ENCODE peak calls at places on chromosomes 5 and 9, in eight cellular contexts. W is fibroblast of lung, Q is H9, J is neural progenitor cell, L is body of pancreas, U is cardiac muscle cell, D is omental fat pad, V is astrocyte of the spinal cord. A is an unnamed sample.
A peak's percentile ranks its signal among the peaks of the same experiment; 100 is the strongest.

GRCh38 chr5:36060516-36060885 is 6.2 kb downstream of the UGT3A2 start:
- DNase-seq in D (no peak), J (no peak), W (no peak), V (no peak), Q (no peak), L (no peak), U (no peak), A (no peak)

GRCh38 chr9:8869812-8870211 is 1070.2 kb upstream of the DMAC1 start:
- DNase-seq in V (no peak), L (no peak), W (no peak), U (no peak), D (no peak), Q (no peak), J (no peak), A (no peak)

GRCh38 chr5:28810751-28811136 is 1772.4 kb upstream of the CDH9 start:
- DNase-seq in L (no peak), Q (no peak), U (no peak), D (no peak), V (no peak), W (no peak), J (no peak), A (no peak)

GRCh38 chr9:132531187-132531586 is 51.2 kb upstream of the BARHL1 start:
- DNase-seq in D (no peak), U (no peak), V (no peak), J (peak; percentile 44), Q (peak; percentile 54), W (no peak), L (no peak), A (no peak)

GRCh38 chr9:137070201-137070905 is at the start of gene SAPCD2:
- DNase-seq in V (peak; percentile 80), D (peak; percentile 45), Q (peak; percentile 94), J (peak; percentile 96), W (peak; percentile 80), U (peak; percentile 95), L (peak; percentile 92), A (peak; percentile 94)

GRCh38 chr9:278651-279050 is 64.0 kb downstream of the DOCK8 start:
- DNase-seq in V (no peak), J (no peak), L (peak; percentile 29), W (no peak), U (no peak), Q (no peak), D (no peak), A (peak; percentile 15)

GRCh38 chr5:116583823-116584222 is 9.2 kb upstream of the SEMA6A start:
- DNase-seq in U (no peak), D (no peak), V (no peak), J (no peak), Q (no peak), W (no peak), L (no peak), A (no peak)

GRCh38 chr5:157930710-157931109 is 71.8 kb upstream of the CLINT1 start:
- DNase-seq in U (no peak), L (peak; percentile 84), W (no peak), V (no peak), D (no peak), J (no peak), Q (no peak), A (no peak)

GRCh38 chr5:175694371-175695160 is 36.7 kb downstream of the HRH2 start:
- DNase-seq in Q (no peak), L (no peak), J (no peak), V (no peak), W (no peak), U (no peak), D (peak; percentile 19), A (no peak)

GRCh38 chr5:139369181-139369580 is 13.9 kb downstream of the SLC23A1 start:
- DNase-seq in U (no peak), V (peak; percentile 81), Q (no peak), W (peak; percentile 82), D (no peak), L (no peak), J (no peak), A (no peak)

GRCh38 chr5:63963080-63963735 is 963 bp upstream of the HTR1A start:
- DNase-seq in U (peak; percentile 92), J (peak; percentile 95), L (peak; percentile 71), W (peak; percentile 79), D (no peak), Q (peak; percentile 73), V (peak; percentile 62), A (peak; percentile 66)

GRCh38 chr9:27125030-27125429 is 16.0 kb downstream of the TEK start:
- DNase-seq in U (no peak), L (peak; percentile 58), D (no peak), V (peak; percentile 95), J (no peak), W (peak; percentile 100), Q (no peak), A (no peak)

GRCh38 chr9:114031037-114031436 is 47.1 kb downstream of the AMBP start:
- DNase-seq in D (no peak), J (no peak), V (no peak), L (no peak), U (no peak), W (no peak), Q (no peak), A (peak; percentile 5)

GRCh38 chr9:23621166-23621565 is 204.9 kb downstream of the ELAVL2 start:
- DNase-seq in V (peak; percentile 79), W (no peak), L (no peak), U (no peak), D (no peak), Q (no peak), J (no peak), A (no peak)

GRCh38 chr5:63573402-63573801 is 388.8 kb downstream of the HTR1A start:
- DNase-seq in U (no peak), J (no peak), D (no peak), V (no peak), L (no peak), Q (no peak), W (no peak), A (no peak)

GRCh38 chr5:54692631-54693030 is 175.1 kb downstream of the SNX18 start:
- DNase-seq in U (no peak), D (no peak), Q (no peak), L (no peak), V (no peak), W (no peak), J (no peak), A (no peak)

GRCh38 chr9:75889577-75889976 is 896 bp upstream of the PCSK5 start:
- DNase-seq in U (peak; percentile 7), J (no peak), L (peak; percentile 8), V (no peak), Q (no peak), W (no peak), D (no peak), A (peak; percentile 15)

GRCh38 chr9:13295556-13295955 is 16.1 kb upstream of the MPDZ start:
- DNase-seq in V (no peak), U (no peak), L (no peak), W (no peak), D (no peak), Q (no peak), J (peak; percentile 47), A (no peak)

GRCh38 chr5:94432499-94432898 is 185.9 kb downstream of the KIAA0825 start:
- DNase-seq in J (no peak), Q (no peak), W (peak; percentile 90), U (no peak), D (no peak), V (peak; percentile 65), L (peak; percentile 75), A (no peak)

GRCh38 chr9:134456740-134457315 is 130.6 kb downstream of the RXRA start:
- DNase-seq in U (no peak), J (no peak), L (no peak), V (no peak), W (no peak), D (no peak), Q (no peak), A (no peak)

GRCh38 chr9:134455951-134456739 is 129.9 kb downstream of the RXRA start:
- DNase-seq in J (no peak), L (peak; percentile 73), Q (no peak), U (no peak), W (peak; percentile 98), D (peak; percentile 70), V (peak; percentile 98), A (peak; percentile 65)

GRCh38 chr9:134455010-134455409 is 128.8 kb downstream of the RXRA start:
- DNase-seq in D (no peak), U (no peak), V (no peak), W (no peak), J (no peak), Q (no peak), L (no peak), A (no peak)

GRCh38 chr9:134454386-134454978 is 128.2 kb downstream of the RXRA start:
- DNase-seq in W (peak; percentile 24), J (no peak), L (no peak), Q (no peak), D (no peak), V (peak; percentile 31), U (no peak), A (no peak)

GRCh38 chr9:134455537-134455936 is 129.3 kb downstream of the RXRA start:
- DNase-seq in U (no peak), V (no peak), D (no peak), W (no peak), J (no peak), L (no peak), Q (no peak), A (no peak)
- TF ChIP-seq CTCF in U (no peak), V (no peak), D (no peak), W (no peak), J (no peak), L (no peak), Q (no peak), A (no peak)

GRCh38 chr5:142601432-142601831 is 84.5 kb downstream of the FGF1 start:
- DNase-seq in W (no peak), L (no peak), J (peak; percentile 40), Q (no peak), D (no peak), V (no peak), U (no peak), A (no peak)
- TF ChIP-seq CTCF in W (peak; percentile 25), L (no peak), J (peak; percentile 40), Q (peak; percentile 51), D (no peak), V (peak; percentile 21), U (no peak), A (no peak)

DNA sequence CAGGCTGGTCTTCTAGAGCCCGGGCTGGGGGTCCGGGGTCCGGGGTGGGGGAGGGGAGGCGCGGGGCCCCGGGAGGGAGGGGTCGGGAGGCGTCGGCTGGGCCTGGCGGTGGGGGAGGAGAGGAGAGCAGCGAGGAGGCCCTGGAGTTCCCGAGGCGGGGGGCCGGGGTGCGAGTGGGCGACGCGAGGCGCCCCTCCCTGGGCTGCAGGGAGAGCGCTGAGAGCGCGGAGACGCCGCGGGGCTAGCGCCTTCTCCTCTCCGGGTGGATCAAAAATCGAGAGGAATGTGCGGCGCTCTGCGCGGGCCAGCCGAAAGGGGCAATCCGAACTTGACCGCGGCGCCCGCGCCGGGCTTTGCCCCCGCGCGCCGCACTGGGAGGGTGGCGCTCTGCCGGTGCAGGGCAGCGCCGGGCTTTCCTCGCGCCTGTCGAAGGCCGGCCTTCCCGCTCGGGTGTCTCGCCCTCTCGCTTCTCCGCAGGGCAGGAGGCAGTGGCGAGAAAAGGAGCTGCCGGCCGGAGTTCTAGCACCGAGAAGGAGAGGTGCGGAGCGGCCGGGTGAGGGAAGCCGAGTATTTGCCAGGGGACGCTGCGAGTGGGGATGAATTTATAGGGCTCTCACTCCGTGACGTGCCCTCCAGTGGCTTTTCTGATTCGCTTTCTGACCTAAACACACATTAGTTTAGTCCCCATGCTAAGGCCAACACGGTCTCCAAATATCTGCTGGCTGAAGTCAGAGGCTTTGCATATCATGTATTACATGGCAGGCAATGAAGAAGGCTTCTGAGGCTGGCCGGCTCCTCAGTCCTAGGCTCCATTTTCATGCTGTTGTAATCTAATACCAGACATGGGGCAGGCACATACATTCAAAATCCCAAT is at the start of gene GDNF:
- DNase-seq in D (no peak), Q (peak; percentile 65), J (peak; percentile 70), V (peak; percentile 62), U (peak; percentile 65), W (peak; percentile 41), L (peak; percentile 34), A (peak; percentile 29)
- TF ChIP-seq CTCF in D (no peak), Q (peak; percentile 48), J (peak; percentile 28), V (peak; percentile 15), U (peak; percentile 31), W (no peak), L (no peak), A (no peak)

GRCh38 chr9:79431019-79431679 is 140.6 kb upstream of the TLE4 start:
- DNase-seq in J (no peak), Q (no peak), U (no peak), D (no peak), W (no peak), V (no peak), L (no peak), A (no peak)
- TF ChIP-seq CTCF in J (no peak), Q (peak; percentile 35), U (no peak), D (no peak), W (no peak), V (no peak), L (no peak), A (no peak)

A was measured in GM10248.